ENCODE peak calls at places on chromosome 5, in seven cellular contexts. One of them, this sample, is unnamed.

GRCh38 chr5:80269991-80270438 is 14.2 kb upstream of the SERINC5 start:
- DNase-seq in uterus: no peak
- DNase-seq in dorsolateral prefrontal cortex: no peak
- DNase-seq in astrocyte of the spinal cord: no peak
- DNase-seq in thoracic aorta: no peak
- DNase-seq in lower lobe of right lung: no peak
- DNase-seq in glutamatergic neuron: no peak
- DNase-seq in this sample: no peak

GRCh38 chr5:115494570-115495289 is 49.8 kb downstream of the FEM1C start:
- DNase-seq in uterus: no peak
- DNase-seq in dorsolateral prefrontal cortex: no peak
- DNase-seq in astrocyte of the spinal cord: peak
- DNase-seq in thoracic aorta: no peak
- DNase-seq in lower lobe of right lung: no peak
- DNase-seq in glutamatergic neuron: no peak
- DNase-seq in this sample: no peak

GRCh38 chr5:119411935-119412623 is 40.2 kb upstream of the HSD17B4 start:
- DNase-seq in uterus: peak
- DNase-seq in dorsolateral prefrontal cortex: no peak
- DNase-seq in astrocyte of the spinal cord: peak
- DNase-seq in thoracic aorta: no peak
- DNase-seq in lower lobe of right lung: no peak
- DNase-seq in glutamatergic neuron: no peak
- DNase-seq in this sample: peak

GRCh38 chr5:95621839-95622629 is 2.1 kb downstream of the GPR150 start:
- DNase-seq in uterus: no peak
- DNase-seq in dorsolateral prefrontal cortex: no peak
- DNase-seq in astrocyte of the spinal cord: no peak
- DNase-seq in thoracic aorta: no peak
- DNase-seq in lower lobe of right lung: no peak
- DNase-seq in glutamatergic neuron: no peak
- DNase-seq in this sample: no peak

GRCh38 chr5:151264113-151264512 is 11.1 kb downstream of the GM2A start:
- DNase-seq in uterus: no peak
- DNase-seq in dorsolateral prefrontal cortex: no peak
- DNase-seq in astrocyte of the spinal cord: peak
- DNase-seq in thoracic aorta: no peak
- DNase-seq in lower lobe of right lung: no peak
- DNase-seq in glutamatergic neuron: no peak
- DNase-seq in this sample: no peak

GRCh38 chr5:159286420-159287035 is 23.4 kb downstream of the UBLCP1 start:
- DNase-seq in uterus: no peak
- DNase-seq in dorsolateral prefrontal cortex: no peak
- DNase-seq in astrocyte of the spinal cord: peak
- DNase-seq in thoracic aorta: no peak
- DNase-seq in lower lobe of right lung: no peak
- DNase-seq in glutamatergic neuron: no peak
- DNase-seq in this sample: no peak

GRCh38 chr5:115636008-115636407 is 10.2 kb upstream of the TMED7 start:
- DNase-seq in uterus: no peak
- DNase-seq in dorsolateral prefrontal cortex: no peak
- DNase-seq in astrocyte of the spinal cord: no peak
- DNase-seq in thoracic aorta: no peak
- DNase-seq in lower lobe of right lung: no peak
- DNase-seq in glutamatergic neuron: no peak
- DNase-seq in this sample: no peak

GRCh38 chr5:54868511-54869483 is 116.6 kb downstream of the ESM1 start:
- DNase-seq in uterus: no peak
- DNase-seq in dorsolateral prefrontal cortex: no peak
- DNase-seq in astrocyte of the spinal cord: no peak
- DNase-seq in thoracic aorta: no peak
- DNase-seq in lower lobe of right lung: no peak
- DNase-seq in glutamatergic neuron: no peak
- DNase-seq in this sample: no peak

GRCh38 chr5:124740991-124741583 is 5.4 kb downstream of the ZNF608 start:
- DNase-seq in uterus: no peak
- DNase-seq in dorsolateral prefrontal cortex: no peak
- DNase-seq in astrocyte of the spinal cord: peak
- DNase-seq in thoracic aorta: no peak
- DNase-seq in lower lobe of right lung: no peak
- DNase-seq in glutamatergic neuron: no peak
- DNase-seq in this sample: no peak

GRCh38 chr5:83492331-83492730 is 20.8 kb downstream of the VCAN start:
- DNase-seq in uterus: no peak
- DNase-seq in dorsolateral prefrontal cortex: no peak
- DNase-seq in astrocyte of the spinal cord: no peak
- DNase-seq in thoracic aorta: no peak
- DNase-seq in lower lobe of right lung: no peak
- DNase-seq in glutamatergic neuron: no peak
- DNase-seq in this sample: no peak
- TF ChIP-seq CTCF in uterus: no peak
- TF ChIP-seq CTCF in dorsolateral prefrontal cortex: no peak
- TF ChIP-seq CTCF in astrocyte of the spinal cord: no peak
- TF ChIP-seq CTCF in thoracic aorta: no peak
- TF ChIP-seq CTCF in lower lobe of right lung: no peak
- TF ChIP-seq CTCF in glutamatergic neuron: no peak
- TF ChIP-seq CTCF in this sample: no peak

DNA sequence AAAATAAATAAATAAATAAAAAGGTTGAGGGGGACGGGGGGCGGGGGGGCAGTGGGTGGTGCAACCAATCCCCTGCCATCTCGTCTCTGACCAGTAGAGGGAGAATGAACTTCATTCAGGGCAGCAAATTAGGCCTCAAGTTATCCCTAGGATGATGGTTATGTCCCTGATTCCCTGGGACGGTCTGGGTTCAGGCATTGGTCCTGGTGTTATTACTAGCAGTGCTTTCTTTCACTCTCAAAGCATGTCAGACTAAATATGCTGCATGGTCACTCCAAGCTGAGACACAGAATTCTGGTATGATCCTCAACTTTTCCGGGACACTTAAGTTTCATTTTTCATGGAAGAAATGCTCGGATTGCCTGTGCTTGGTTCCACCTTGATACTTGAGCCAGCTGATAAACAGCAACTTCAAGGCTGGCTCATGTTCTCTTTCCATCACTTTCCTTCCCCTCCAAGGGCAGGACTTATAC is 59.4 kb downstream of the DAP start:
- DNase-seq in uterus: no peak
- DNase-seq in dorsolateral prefrontal cortex: no peak
- DNase-seq in astrocyte of the spinal cord: peak
- DNase-seq in thoracic aorta: no peak
- DNase-seq in lower lobe of right lung: no peak
- DNase-seq in glutamatergic neuron: peak
- DNase-seq in this sample: no peak
- TF ChIP-seq CTCF in uterus: peak
- TF ChIP-seq CTCF in dorsolateral prefrontal cortex: peak
- TF ChIP-seq CTCF in astrocyte of the spinal cord: peak
- TF ChIP-seq CTCF in thoracic aorta: peak
- TF ChIP-seq CTCF in lower lobe of right lung: peak
- TF ChIP-seq CTCF in glutamatergic neuron: peak
- TF ChIP-seq CTCF in this sample: peak

GRCh38 chr5:83589786-83590185 is 118.2 kb downstream of the VCAN start:
- DNase-seq in uterus: no peak
- DNase-seq in dorsolateral prefrontal cortex: no peak
- DNase-seq in astrocyte of the spinal cord: no peak
- DNase-seq in thoracic aorta: no peak
- DNase-seq in lower lobe of right lung: no peak
- DNase-seq in glutamatergic neuron: no peak
- DNase-seq in this sample: no peak

GRCh38 chr5:83590966-83591365 is 119.4 kb downstream of the VCAN start:
- DNase-seq in uterus: no peak
- DNase-seq in dorsolateral prefrontal cortex: no peak
- DNase-seq in astrocyte of the spinal cord: no peak
- DNase-seq in thoracic aorta: no peak
- DNase-seq in lower lobe of right lung: no peak
- DNase-seq in glutamatergic neuron: no peak
- DNase-seq in this sample: no peak

GRCh38 chr5:83595217-83595616 is 123.7 kb downstream of the VCAN start:
- DNase-seq in uterus: no peak
- DNase-seq in dorsolateral prefrontal cortex: no peak
- DNase-seq in astrocyte of the spinal cord: no peak
- DNase-seq in thoracic aorta: no peak
- DNase-seq in lower lobe of right lung: no peak
- DNase-seq in glutamatergic neuron: no peak
- DNase-seq in this sample: no peak
- TF ChIP-seq CTCF in uterus: no peak
- TF ChIP-seq CTCF in dorsolateral prefrontal cortex: no peak
- TF ChIP-seq CTCF in astrocyte of the spinal cord: peak
- TF ChIP-seq CTCF in thoracic aorta: no peak
- TF ChIP-seq CTCF in lower lobe of right lung: no peak
- TF ChIP-seq CTCF in glutamatergic neuron: no peak
- TF ChIP-seq CTCF in this sample: no peak

DNA sequence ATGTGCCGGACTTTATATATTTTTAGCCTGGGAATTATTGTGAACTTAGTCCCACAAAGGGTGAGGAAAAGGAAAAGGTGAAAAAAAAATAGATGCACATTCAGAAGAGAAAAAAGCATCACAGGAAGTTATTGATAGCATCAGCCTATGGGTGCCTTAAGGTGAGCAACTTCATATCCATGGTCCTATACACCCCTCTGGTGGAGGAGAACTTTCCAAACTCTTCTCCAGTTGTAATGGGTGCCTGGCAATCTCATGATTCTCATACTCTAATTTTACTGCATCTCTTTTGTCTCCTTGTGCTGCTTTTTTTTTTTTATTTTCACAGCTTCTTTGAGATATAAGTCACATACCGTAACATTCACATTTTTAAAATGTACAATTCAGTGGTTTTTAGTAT is 107.4 kb downstream of the JAKMIP2 start:
- DNase-seq in uterus: no peak
- DNase-seq in dorsolateral prefrontal cortex: no peak
- DNase-seq in astrocyte of the spinal cord: no peak
- DNase-seq in thoracic aorta: no peak
- DNase-seq in lower lobe of right lung: no peak
- DNase-seq in glutamatergic neuron: no peak
- DNase-seq in this sample: no peak
- TF ChIP-seq CTCF in uterus: no peak
- TF ChIP-seq CTCF in dorsolateral prefrontal cortex: no peak
- TF ChIP-seq CTCF in astrocyte of the spinal cord: no peak
- TF ChIP-seq CTCF in thoracic aorta: no peak
- TF ChIP-seq CTCF in lower lobe of right lung: no peak
- TF ChIP-seq CTCF in glutamatergic neuron: no peak
- TF ChIP-seq CTCF in this sample: no peak

GRCh38 chr5:84344788-84345187 is 39.9 kb downstream of the EDIL3 start:
- DNase-seq in uterus: no peak
- DNase-seq in dorsolateral prefrontal cortex: no peak
- DNase-seq in astrocyte of the spinal cord: no peak
- DNase-seq in thoracic aorta: no peak
- DNase-seq in lower lobe of right lung: no peak
- DNase-seq in glutamatergic neuron: no peak
- DNase-seq in this sample: no peak
- TF ChIP-seq CTCF in uterus: no peak
- TF ChIP-seq CTCF in dorsolateral prefrontal cortex: no peak
- TF ChIP-seq CTCF in astrocyte of the spinal cord: no peak
- TF ChIP-seq CTCF in thoracic aorta: no peak
- TF ChIP-seq CTCF in lower lobe of right lung: no peak
- TF ChIP-seq CTCF in glutamatergic neuron: no peak
- TF ChIP-seq CTCF in this sample: no peak

DNA sequence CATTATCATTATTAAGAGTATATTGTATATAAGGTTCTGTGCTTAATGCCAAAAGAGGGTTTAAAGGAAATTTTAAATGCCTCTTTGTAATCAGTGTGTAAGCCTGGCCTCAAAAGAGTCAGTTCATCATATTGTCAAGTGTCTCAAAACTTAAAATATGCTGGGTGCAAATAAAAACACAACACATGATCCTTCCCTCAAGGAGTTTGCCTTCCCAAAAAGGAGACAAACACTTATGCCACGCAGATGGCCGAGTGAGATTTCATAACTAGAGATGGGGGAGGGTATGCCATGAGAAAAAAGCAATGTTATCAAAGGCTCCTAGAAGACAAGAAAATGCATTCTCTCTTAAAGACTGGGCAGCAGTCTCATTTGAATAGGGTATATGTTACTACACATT is 55.2 kb downstream of the FBXO38 start:
- DNase-seq in uterus: no peak
- DNase-seq in dorsolateral prefrontal cortex: no peak
- DNase-seq in astrocyte of the spinal cord: no peak
- DNase-seq in thoracic aorta: no peak
- DNase-seq in lower lobe of right lung: no peak
- DNase-seq in glutamatergic neuron: no peak
- DNase-seq in this sample: no peak
- TF ChIP-seq CTCF in uterus: no peak
- TF ChIP-seq CTCF in dorsolateral prefrontal cortex: no peak
- TF ChIP-seq CTCF in astrocyte of the spinal cord: no peak
- TF ChIP-seq CTCF in thoracic aorta: no peak
- TF ChIP-seq CTCF in lower lobe of right lung: no peak
- TF ChIP-seq CTCF in glutamatergic neuron: no peak
- TF ChIP-seq CTCF in this sample: no peak

DNA sequence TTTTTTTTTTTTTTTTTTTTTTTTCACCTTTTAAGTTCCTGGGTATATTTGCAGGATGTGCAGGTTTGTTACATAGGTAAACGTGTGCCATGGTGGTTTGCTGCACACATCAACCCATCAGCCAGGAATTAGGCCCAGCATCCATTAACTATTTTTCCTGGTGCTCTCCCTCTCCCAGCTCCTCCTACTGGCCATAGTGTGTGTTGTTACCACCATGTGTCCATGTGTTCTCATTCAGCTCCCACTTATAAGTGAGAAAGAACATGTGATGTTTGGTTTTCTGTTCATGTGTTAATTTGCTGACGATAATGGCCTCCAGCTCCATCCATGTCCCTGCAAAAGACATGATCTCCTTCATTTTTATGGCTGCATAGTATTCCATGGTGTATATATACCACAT is 350.5 kb downstream of the MAN2A1 start:
- DNase-seq in uterus: no peak
- DNase-seq in dorsolateral prefrontal cortex: no peak
- DNase-seq in astrocyte of the spinal cord: no peak
- DNase-seq in thoracic aorta: no peak
- DNase-seq in lower lobe of right lung: no peak
- DNase-seq in glutamatergic neuron: no peak
- DNase-seq in this sample: no peak
- TF ChIP-seq CTCF in uterus: no peak
- TF ChIP-seq CTCF in dorsolateral prefrontal cortex: no peak
- TF ChIP-seq CTCF in astrocyte of the spinal cord: peak
- TF ChIP-seq CTCF in thoracic aorta: no peak
- TF ChIP-seq CTCF in lower lobe of right lung: no peak
- TF ChIP-seq CTCF in glutamatergic neuron: no peak
- TF ChIP-seq CTCF in this sample: no peak